ENCODE peak calls at places on chromosomes 1 and 21, in four cellular contexts. I is right cardiac atrium, B is ACHN, M is RCC 7860. T is an unnamed sample.
A peak's percentile ranks its signal among the peaks of the same experiment; 100 is the strongest.

GRCh38 chr1:111990878-111991760 is 1.7 kb upstream of the KCND3 start:
- DNase-seq in I (peak; percentile 90), B (peak; percentile 25), M (no peak), T (peak; percentile 80)

GRCh38 chr21:37917612-37918011 is 1.4 kb upstream of the KCNJ6 start:
- DNase-seq in I (no peak), B (no peak), M (peak; percentile 45), T (no peak)

GRCh38 chr1:35807614-35808375 is at the start of gene AGO4:
- DNase-seq in B (peak; percentile 40), I (peak; percentile 89), M (no peak), T (peak; percentile 69)

GRCh38 chr1:20787775-20788488 is 825 bp upstream of the HP1BP3 start:
- DNase-seq in B (peak; percentile 26), I (no peak), M (no peak), T (peak; percentile 28)

GRCh38 chr21:34598931-34599400 is 15.9 kb downstream of the RCAN1 start:
- DNase-seq in I (no peak), B (no peak), M (peak; percentile 10), T (no peak)

GRCh38 chr1:42427240-42427639 is 28.6 kb downstream of the ZMYND12 start:
- DNase-seq in B (no peak), I (no peak), M (no peak), T (no peak)

GRCh38 chr1:51192213-51192843 is 43.7 kb upstream of the RNF11 start:
- DNase-seq in I (peak; percentile 85), B (peak; percentile 68), M (peak; percentile 15), T (peak; percentile 52)

GRCh38 chr1:118158918-118159317 is 26.1 kb downstream of the SPAG17 start:
- DNase-seq in I (no peak), B (peak; percentile 70), M (peak; percentile 75), T (no peak)

GRCh38 chr1:245182028-245182427 is 27.2 kb downstream of the KIF26B start:
- DNase-seq in M (no peak), I (no peak), B (no peak), T (no peak)

GRCh38 chr21:37372127-37372731 is 5.7 kb downstream of the DYRK1A start:
- DNase-seq in B (no peak), I (no peak), M (no peak), T (no peak)

GRCh38 chr1:54575605-54576004 is 27.6 kb downstream of the ACOT11 start:
- DNase-seq in M (no peak), I (no peak), B (no peak), T (no peak)

GRCh38 chr1:178011101-178011828 is 41.4 kb upstream of the SEC16B start:
- DNase-seq in M (peak; percentile 56), B (peak; percentile 77), I (no peak), T (no peak)

GRCh38 chr21:16082038-16082816 is 352.4 kb downstream of the USP25 start:
- DNase-seq in B (peak; percentile 46), M (peak; percentile 25), I (no peak), T (no peak)

GRCh38 chr21:35904995-35905972 is 155.0 kb downstream of the SETD4 start:
- DNase-seq in I (peak; percentile 85), B (peak; percentile 51), M (peak; percentile 50), T (no peak)

GRCh38 chr21:16770279-16770678 is 742.6 kb upstream of the CXADR start:
- DNase-seq in I (no peak), M (no peak), B (no peak), T (no peak)

GRCh38 chr21:42653492-42654061 is at the start of gene PDE9A:
- DNase-seq in M (no peak), I (peak; percentile 73), B (no peak), T (peak; percentile 86)

GRCh38 chr1:183023601-183024351 is 556 bp downstream of the LAMC1 start:
- DNase-seq in B (peak; percentile 75), I (peak; percentile 84), M (peak; percentile 58), T (peak; percentile 62)

GRCh38 chr21:35002879-35003722 is 46.0 kb downstream of the RUNX1 start:
- DNase-seq in B (no peak), M (peak; percentile 80), I (no peak), T (no peak)

GRCh38 chr21:36135391-36136094 is 664 bp downstream of the CBR3 start:
- DNase-seq in B (peak; percentile 73), M (peak; percentile 38), I (peak; percentile 94), T (peak; percentile 70)

GRCh38 chr1:177270863-177271262 is 100.1 kb downstream of the BRINP2 start:
- DNase-seq in B (no peak), I (no peak), M (no peak), T (no peak)

GRCh38 chr1:99727575-99728190 is 38.8 kb downstream of the FRRS1 start:
- DNase-seq in I (no peak), M (peak; percentile 80), B (peak; percentile 61), T (no peak)

GRCh38 chr1:89262643-89263042 is 10.0 kb downstream of the GBP5 start:
- DNase-seq in B (no peak), I (no peak), M (no peak), T (no peak)

T was measured in HEK293T.